ENCODE peak calls at places on chromosomes 13 and 19, in six cellular contexts. N is T-helper 2 cell, L is NCI-H510A treated with DMSO at 0.1 percent for 48 hours, H is glomerular endothelial cell, W is Right ventricle myocardium superior, C is Calu3. E is an unnamed sample.

GRCh38 chr13:63435668-63436275 is 2020.1 kb upstream of the PCDH20 start:
- DNase-seq in N (no peak), L (no peak), H (no peak), W (no peak), C (peak; percentile 0), E (no peak)

GRCh38 chr13:48476215-48476614 is 56.7 kb downstream of the RCBTB2 start:
- DNase-seq in N (no peak), L (no peak), H (no peak), W (no peak), C (no peak), E (no peak)

GRCh38 chr19:39926170-39926755 is 8.2 kb downstream of the FCGBP start:
- DNase-seq in N (no peak), L (no peak), H (no peak), W (no peak), C (no peak), E (no peak)

GRCh38 chr19:17125052-17125727 is 49.6 kb downstream of the MYO9B start:
- DNase-seq in N (peak; percentile 93), L (no peak), H (no peak), W (no peak), C (no peak), E (no peak)

GRCh38 chr19:5719274-5719960 is 529 bp downstream of the LONP1 start:
- DNase-seq in N (peak; percentile 44), L (no peak), H (no peak), W (no peak), C (no peak), E (peak; percentile 10)

GRCh38 chr13:33453911-33454310 is 168.4 kb upstream of the STARD13 start:
- DNase-seq in N (no peak), L (no peak), H (no peak), W (no peak), C (no peak), E (no peak)

GRCh38 chr19:10189631-10190425 is 4.9 kb downstream of the DNMT1 start:
- DNase-seq in N (peak; percentile 69), L (no peak), H (no peak), W (no peak), C (no peak), E (no peak)

GRCh38 chr13:114157869-114158495 is 21.1 kb upstream of the CFAP97D2 start:
- DNase-seq in N (no peak), L (no peak), H (no peak), W (no peak), C (no peak), E (no peak)

E was measured in NCI-H146.